ENCODE peak calls at places on chromosomes 5 and 9, in four cellular contexts. B, C, X and A are unnamed samples. For H3K36me3 and H3K4me1, the result is how much of the 10 kb centered on the place peaks cover.

GRCh38 chr9:129487658-129488483 is 133.0 kb downstream of the C9orf50 start:
- DNase-seq in X (no peak), C (peak), B (peak), A (no peak)

GRCh38 chr5:125244531-125244930 is 498.1 kb upstream of the ZNF608 start:
- DNase-seq in C (peak), B (no peak), X (no peak), A (no peak)

GRCh38 chr9:100359057-100359456 is 6.3 kb upstream of the TEX10 start:
- DNase-seq in B (no peak), C (no peak), X (no peak), A (no peak)

GRCh38 chr5:114362197-114362976 is 517 bp downstream of the KCNN2 start:
- DNase-seq in B (no peak), X (peak), C (peak), A (no peak)

GRCh38 chr9:80881946-80882345 is 807.4 kb downstream of the TLE1 start:
- DNase-seq in C (no peak), X (no peak), B (no peak), A (no peak)

GRCh38 chr9:125544988-125545651 is 161.9 kb downstream of the MAPKAP1 start:
- DNase-seq in C (no peak), B (peak), X (no peak), A (no peak)

GRCh38 chr5:59126665-59127354 is 543.9 kb downstream of the RAB3C start:
- DNase-seq in X (no peak), C (peak), B (no peak), A (no peak)

GRCh38 chr9:26244661-26245060 is 566.4 kb upstream of the TUSC1 start:
- DNase-seq in C (no peak), X (no peak), B (no peak), A (no peak)

GRCh38 chr5:42951169-42951846 is 88.8 kb downstream of the ANXA2R start:
- DNase-seq in X (no peak), C (no peak), B (peak), A (no peak)

GRCh38 chr5:15763754-15764153 is 263.8 kb downstream of the FBXL7 start:
- DNase-seq in C (peak), B (no peak), X (no peak), A (no peak)

GRCh38 chr9:116333254-116333653 is 179.7 kb downstream of the PAPPA start:
- DNase-seq in X (no peak), B (no peak), C (no peak), A (no peak)

GRCh38 chr9:134724231-134724911 is 82.8 kb downstream of the COL5A1 start:
- DNase-seq in C (peak), B (no peak), X (no peak), A (no peak)

GRCh38 chr5:17154211-17154996 is 63.0 kb upstream of the BASP1 start:
- DNase-seq in C (no peak), X (no peak), B (no peak), A (no peak)

GRCh38 chr5:181189363-181189961 is 15.5 kb downstream of the TRIM7 start:
- DNase-seq in C (peak), B (no peak), X (no peak), A (no peak)

GRCh38 chr9:88923653-88924284 is 67.5 kb upstream of the S1PR3 start:
- DNase-seq in B (no peak), X (no peak), C (no peak), A (no peak)

GRCh38 chr9:88403340-88403739 is 15.1 kb downstream of the SPIN1 start:
- DNase-seq in B (no peak), C (no peak), X (no peak), A (no peak)

GRCh38 chr9:17906204-17906840 is 327.5 kb downstream of the SH3GL2 start:
- DNase-seq in C (no peak), B (peak), X (peak), A (no peak)

GRCh38 chr5:67059747-67060490 is 136.7 kb downstream of the CD180 start:
- DNase-seq in C (peak), X (no peak), B (no peak), A (no peak)

GRCh38 chr5:116542619-116543018 is 32.0 kb downstream of the SEMA6A start:
- DNase-seq in B (no peak), X (no peak), C (no peak), A (no peak)

GRCh38 chr9:125323615-125324014 is 62.0 kb downstream of the GAPVD1 start:
- DNase-seq in C (no peak), B (no peak), X (no peak), A (no peak)

GRCh38 chr5:141486091-141486490 is 1.3 kb downstream of the PCDHGC4 start:
- DNase-seq in X (no peak), B (no peak), C (no peak), A (no peak)

GRCh38 chr5:172658869-172659513 is 17.9 kb downstream of the NEURL1B start:
- DNase-seq in X (no peak), C (peak), B (peak), A (no peak)

GRCh38 chr5:73612799-73613198 is 13.2 kb upstream of the ARHGEF28 start:
- DNase-seq in C (no peak), B (no peak), X (no peak), A (no peak)

GRCh38 chr5:147539053-147539452 is 29.2 kb upstream of the DPYSL3 start:
- DNase-seq in B (no peak), X (no peak), C (peak), A (no peak)

GRCh38 chr9:121088576-121088975 is 13.8 kb downstream of the CNTRL start:
- DNase-seq in B (no peak), C (no peak), X (no peak), A (no peak)

GRCh38 chr9:136187683-136188586 is 17.0 kb downstream of the LHX3 start:
- DNase-seq in C (no peak), B (no peak), X (no peak), A (peak)

GRCh38 chr5:119330367-119331183 is 25.2 kb upstream of the TNFAIP8 start:
- DNase-seq in X (no peak), B (no peak), C (no peak), A (no peak)

GRCh38 chr5:6583049-6583880 is 49.6 kb downstream of the NSUN2 start:
- DNase-seq in B (peak), X (no peak), C (peak), A (no peak)

GRCh38 chr5:8908055-8908683 is 637.7 kb downstream of the SEMA5A start:
- DNase-seq in B (no peak), X (no peak), C (peak), A (peak)

GRCh38 chr9:131484051-131484445 is 18.7 kb upstream of the POMT1 start:
- DNase-seq in X (no peak), C (no peak), B (no peak), A (no peak)

GRCh38 chr9:131483319-131484050 is 19.2 kb upstream of the POMT1 start:
- DNase-seq in C (no peak), X (no peak), B (no peak), A (no peak)

GRCh38 chr9:131484560-131485185 is 18.0 kb upstream of the POMT1 start:
- DNase-seq in B (no peak), C (no peak), X (no peak), A (no peak)

GRCh38 chr9:131481441-131482342 is 21.0 kb upstream of the POMT1 start:
- DNase-seq in C (no peak), X (no peak), B (no peak), A (no peak)

DNA sequence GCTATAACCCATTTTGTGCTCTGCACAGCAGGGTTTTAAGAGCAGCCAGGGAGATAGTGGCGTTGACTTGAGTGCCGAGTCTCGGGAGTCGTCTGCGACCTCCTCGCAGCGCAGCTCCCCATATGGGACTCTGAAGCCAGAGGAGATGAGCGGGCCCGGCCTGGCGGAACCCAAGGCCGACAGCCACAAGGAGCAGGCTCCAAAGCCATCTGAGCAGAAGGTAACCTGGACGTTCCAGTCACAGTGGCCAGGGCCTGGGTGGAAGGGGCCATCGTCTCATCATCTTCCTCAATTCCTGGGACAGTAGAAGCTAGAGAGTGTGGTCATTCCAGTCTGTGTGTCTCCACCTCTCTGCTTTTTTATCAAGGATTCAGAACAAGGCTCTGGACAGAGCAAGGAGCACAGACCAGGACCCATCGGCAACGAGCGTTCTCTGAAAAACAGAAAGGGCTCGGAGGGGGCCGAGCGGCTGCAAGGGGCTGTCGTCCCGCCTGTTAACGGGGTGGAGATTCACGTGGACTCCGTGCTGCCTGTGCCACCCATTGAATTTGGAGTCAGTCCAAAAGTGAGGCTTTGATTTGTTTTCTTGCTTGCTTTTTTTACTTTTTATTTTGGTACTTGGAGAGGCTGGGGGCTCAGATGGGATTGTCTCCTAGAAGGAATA is 20.2 kb upstream of the POMT1 start:
- DNase-seq in X (no peak), B (no peak), C (no peak), A (no peak)
- H3K36me3 ChIP-seq in X (half or more), B (half or more), C (half or more), A (half or more)

GRCh38 chr9:92295240-92295790 is 1.8 kb upstream of the IARS1 start:
- DNase-seq in B (peak), X (no peak), C (no peak), A (no peak)

GRCh38 chr9:92293075-92293354 is 482 bp downstream of the IARS1 start:
- DNase-seq in C (no peak), X (no peak), B (no peak), A (no peak)

GRCh38 chr9:92294297-92294676 is 790 bp upstream of the IARS1 start:
- DNase-seq in B (no peak), C (peak), X (no peak), A (no peak)

GRCh38 chr9:92292338-92293074 is 991 bp downstream of the IARS1 start:
- DNase-seq in B (no peak), C (peak), X (no peak), A (no peak)

GRCh38 chr9:92293452-92294296 is at the start of gene IARS1:
- DNase-seq in X (peak), B (peak), C (peak), A (peak)
- H3K4me1 ChIP-seq in X (under half), B (under half), C (under half), A (under half)

GRCh38 chr9:132295181-132295580 is 59.6 kb downstream of the SETX start:
- DNase-seq in B (no peak), C (no peak), X (no peak), A (no peak)

GRCh38 chr9:132288371-132288770 is 66.4 kb downstream of the SETX start:
- DNase-seq in C (peak), X (no peak), B (no peak), A (no peak)

GRCh38 chr9:132288956-132289355 is 65.8 kb downstream of the SETX start:
- DNase-seq in C (peak), X (no peak), B (no peak), A (no peak)

GRCh38 chr9:132293145-132293721 is 61.6 kb downstream of the SETX start:
- DNase-seq in B (no peak), C (peak), X (no peak), A (no peak)
- H3K36me3 ChIP-seq in B (half or more), C (under half), X (half or more), A (half or more)

GRCh38 chr5:88729476-88730182 is 153.4 kb downstream of the MEF2C start:
- DNase-seq in B (peak), X (no peak), C (peak), A (peak)

GRCh38 chr5:88724201-88724600 is 158.8 kb downstream of the MEF2C start:
- DNase-seq in C (peak), X (no peak), B (no peak), A (no peak)

GRCh38 chr5:88732862-88733261 is 150.1 kb downstream of the MEF2C start:
- DNase-seq in B (no peak), X (no peak), C (no peak), A (no peak)

GRCh38 chr5:88732181-88732633 is 150.8 kb downstream of the MEF2C start:
- DNase-seq in B (no peak), X (no peak), C (peak), A (no peak)

DNA sequence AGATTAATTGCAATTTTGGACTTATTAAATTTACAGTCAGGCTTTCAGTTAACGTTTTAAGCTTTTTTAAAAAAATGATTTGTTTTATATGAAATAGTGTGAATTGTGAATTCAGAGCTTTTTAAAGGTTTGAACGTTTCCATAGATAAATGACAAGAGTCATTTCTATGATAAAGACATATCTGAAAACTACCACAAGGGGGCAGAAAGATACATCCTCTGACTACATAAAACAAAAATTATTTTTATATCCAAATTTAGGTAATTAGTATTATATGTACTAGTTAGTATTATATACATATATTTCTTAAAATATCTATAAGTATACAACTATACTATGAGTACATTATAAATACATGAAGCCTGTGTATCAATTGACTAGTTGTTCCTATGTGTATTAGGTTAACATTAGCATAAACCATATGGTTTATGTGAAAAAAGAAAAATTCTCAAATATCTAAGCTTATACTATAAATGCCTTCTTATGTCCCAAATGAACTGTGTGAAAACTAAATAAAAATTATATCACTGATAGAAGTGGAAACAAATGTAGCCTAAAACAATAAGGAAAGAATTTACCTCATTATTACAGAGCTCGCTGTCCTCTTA is 155.2 kb downstream of the MEF2C start:
- DNase-seq in X (no peak), C (peak), B (no peak), A (no peak)
- H3K4me1 ChIP-seq in X (under half), C (under half), B (under half), A (under half)

GRCh38 chr5:55429707-55430253 is 105.0 kb downstream of the PLPP1 start:
- DNase-seq in B (no peak), C (no peak), X (peak), A (no peak)
- H3K36me3 ChIP-seq in B (under half), C (under half), X (under half), A (under half)